ENCODE peak calls at places on chromosomes 16 and 17, in seven cellular contexts. One of them, this sample, is unnamed.

GRCh38 chr16:82506734-82507133 is 120.0 kb upstream of the CDH13 start:
- DNase-seq in upper lobe of left lung: no peak
- DNase-seq in HepG2: no peak
- DNase-seq in suprapubic skin: no peak
- DNase-seq in K562: no peak
- DNase-seq in sigmoid colon: no peak
- DNase-seq in A549: no peak
- DNase-seq in this sample: no peak

GRCh38 chr17:57988301-57989010 is 402 bp upstream of the VEZF1 start:
- DNase-seq in upper lobe of left lung: no peak
- DNase-seq in A549: peak
- DNase-seq in K562: peak
- DNase-seq in HepG2: no peak
- DNase-seq in suprapubic skin: peak
- DNase-seq in sigmoid colon: peak
- DNase-seq in this sample: peak

GRCh38 chr17:75985986-75986385 is 6.9 kb downstream of the TEN1 start:
- DNase-seq in upper lobe of left lung: no peak
- DNase-seq in HepG2: no peak
- DNase-seq in A549: no peak
- DNase-seq in K562: no peak
- DNase-seq in suprapubic skin: no peak
- DNase-seq in sigmoid colon: no peak
- DNase-seq in this sample: no peak

GRCh38 chr16:72902276-72902675 is 145.7 kb downstream of the ZFHX3 start:
- DNase-seq in A549: no peak
- DNase-seq in HepG2: no peak
- DNase-seq in sigmoid colon: no peak
- DNase-seq in suprapubic skin: no peak
- DNase-seq in K562: no peak
- DNase-seq in upper lobe of left lung: no peak
- DNase-seq in this sample: no peak

GRCh38 chr17:58136669-58137279 is 11.4 kb upstream of the OR4D1 start:
- DNase-seq in sigmoid colon: no peak
- DNase-seq in A549: peak
- DNase-seq in upper lobe of left lung: no peak
- DNase-seq in suprapubic skin: no peak
- DNase-seq in K562: peak
- DNase-seq in HepG2: peak
- DNase-seq in this sample: no peak

GRCh38 chr17:7988750-7989178 is 13.7 kb upstream of the GUCY2D start:
- DNase-seq in suprapubic skin: no peak
- DNase-seq in A549: peak
- DNase-seq in upper lobe of left lung: no peak
- DNase-seq in sigmoid colon: peak
- DNase-seq in HepG2: peak
- DNase-seq in K562: peak
- DNase-seq in this sample: peak

GRCh38 chr16:4098496-4098895 is 17.7 kb downstream of the ADCY9 start:
- DNase-seq in K562: no peak
- DNase-seq in HepG2: no peak
- DNase-seq in sigmoid colon: no peak
- DNase-seq in upper lobe of left lung: no peak
- DNase-seq in A549: peak
- DNase-seq in suprapubic skin: peak
- DNase-seq in this sample: no peak

GRCh38 chr17:76831316-76831715 is 36.9 kb upstream of the MGAT5B start:
- DNase-seq in sigmoid colon: no peak
- DNase-seq in K562: no peak
- DNase-seq in A549: no peak
- DNase-seq in suprapubic skin: no peak
- DNase-seq in HepG2: no peak
- DNase-seq in upper lobe of left lung: no peak
- DNase-seq in this sample: no peak

GRCh38 chr16:11032922-11033291 is 88.5 kb downstream of the CLEC16A start:
- DNase-seq in suprapubic skin: peak
- DNase-seq in K562: peak
- DNase-seq in HepG2: no peak
- DNase-seq in upper lobe of left lung: no peak
- DNase-seq in sigmoid colon: peak
- DNase-seq in A549: no peak
- DNase-seq in this sample: peak

GRCh38 chr17:17043668-17044226 is 1.5 kb downstream of the MPRIP start:
- DNase-seq in K562: peak
- DNase-seq in HepG2: no peak
- DNase-seq in A549: peak
- DNase-seq in suprapubic skin: no peak
- DNase-seq in sigmoid colon: no peak
- DNase-seq in upper lobe of left lung: no peak
- DNase-seq in this sample: no peak

GRCh38 chr17:15321556-15322250 is 19.7 kb downstream of the TEKT3 start:
- DNase-seq in sigmoid colon: no peak
- DNase-seq in HepG2: no peak
- DNase-seq in K562: no peak
- DNase-seq in upper lobe of left lung: no peak
- DNase-seq in A549: no peak
- DNase-seq in suprapubic skin: no peak
- DNase-seq in this sample: no peak

GRCh38 chr17:44093231-44093900 is 22.8 kb downstream of the G6PC3 start:
- DNase-seq in suprapubic skin: no peak
- DNase-seq in sigmoid colon: no peak
- DNase-seq in upper lobe of left lung: peak
- DNase-seq in K562: no peak
- DNase-seq in A549: no peak
- DNase-seq in HepG2: no peak
- DNase-seq in this sample: no peak

GRCh38 chr17:44097110-44097810 is 26.2 kb downstream of the HDAC5 start:
- DNase-seq in HepG2: peak
- DNase-seq in K562: peak
- DNase-seq in sigmoid colon: no peak
- DNase-seq in suprapubic skin: no peak
- DNase-seq in A549: peak
- DNase-seq in upper lobe of left lung: no peak
- DNase-seq in this sample: no peak

GRCh38 chr17:44094701-44095387 is 24.3 kb downstream of the G6PC3 start:
- DNase-seq in K562: no peak
- DNase-seq in suprapubic skin: no peak
- DNase-seq in A549: no peak
- DNase-seq in upper lobe of left lung: no peak
- DNase-seq in HepG2: no peak
- DNase-seq in sigmoid colon: no peak
- DNase-seq in this sample: no peak

GRCh38 chr17:44095388-44095646 is 24.8 kb downstream of the G6PC3 start:
- DNase-seq in suprapubic skin: no peak
- DNase-seq in A549: no peak
- DNase-seq in upper lobe of left lung: no peak
- DNase-seq in K562: no peak
- DNase-seq in HepG2: no peak
- DNase-seq in sigmoid colon: no peak
- DNase-seq in this sample: no peak

DNA sequence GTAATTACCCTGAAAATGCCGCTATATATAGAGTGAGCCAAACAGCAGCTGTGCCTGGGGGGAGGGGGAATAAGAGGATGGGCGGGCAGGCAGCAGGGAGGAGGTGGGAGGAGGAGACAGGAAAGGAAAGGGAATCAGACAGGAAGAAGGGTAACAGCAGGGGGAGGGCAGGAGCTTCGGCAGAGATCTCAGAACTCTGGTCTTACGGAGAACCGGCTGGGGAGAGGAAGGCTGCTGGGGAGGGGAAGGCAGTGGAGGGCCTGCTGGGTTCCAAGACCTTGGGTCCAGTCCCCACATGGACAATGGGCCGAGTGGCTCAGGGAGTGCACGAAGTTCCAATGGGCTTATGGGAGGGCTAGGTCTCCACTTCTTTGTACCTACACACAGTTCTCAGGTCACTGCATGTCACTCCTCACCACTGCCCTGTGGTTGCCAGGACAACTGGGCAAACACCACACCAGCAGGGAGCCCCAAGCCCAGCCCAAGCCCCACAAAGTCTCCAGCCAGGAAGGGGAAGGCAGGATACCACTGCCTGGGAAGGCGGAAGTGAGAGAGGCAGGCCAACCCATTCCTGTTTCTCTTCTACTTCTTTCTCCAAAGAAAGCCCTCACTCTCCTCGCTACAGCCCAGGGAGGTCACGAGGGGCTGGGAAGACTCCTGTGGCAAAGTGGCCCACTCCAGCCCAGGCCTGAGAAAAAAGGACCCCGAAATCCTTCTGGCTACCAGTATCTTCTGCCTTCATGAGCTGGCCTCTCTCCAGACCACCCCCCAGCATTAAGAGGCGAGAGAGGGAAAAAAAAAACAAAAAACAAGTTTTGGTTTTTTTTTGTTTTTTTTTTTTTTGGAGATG is 25.3 kb downstream of the G6PC3 start:
- DNase-seq in suprapubic skin: no peak
- DNase-seq in sigmoid colon: peak
- DNase-seq in HepG2: peak
- DNase-seq in K562: peak
- DNase-seq in upper lobe of left lung: no peak
- DNase-seq in A549: peak
- DNase-seq in this sample: no peak
- TF ChIP-seq EP300 in suprapubic skin: no peak
- TF ChIP-seq EP300 in sigmoid colon: no peak
- TF ChIP-seq EP300 in HepG2: no peak
- TF ChIP-seq EP300 in K562: peak
- TF ChIP-seq EP300 in upper lobe of left lung: no peak
- TF ChIP-seq EP300 in A549: no peak
- TF ChIP-seq EP300 in this sample: no peak

GRCh38 chr17:48351916-48352332 is 78.1 kb downstream of the SKAP1 start:
- DNase-seq in suprapubic skin: no peak
- DNase-seq in sigmoid colon: no peak
- DNase-seq in upper lobe of left lung: no peak
- DNase-seq in HepG2: peak
- DNase-seq in K562: peak
- DNase-seq in A549: peak
- DNase-seq in this sample: no peak
- TF ChIP-seq EP300 in suprapubic skin: no peak
- TF ChIP-seq EP300 in sigmoid colon: no peak
- TF ChIP-seq EP300 in upper lobe of left lung: no peak
- TF ChIP-seq EP300 in HepG2: no peak
- TF ChIP-seq EP300 in K562: no peak
- TF ChIP-seq EP300 in A549: no peak
- TF ChIP-seq EP300 in this sample: no peak

GRCh38 chr17:11550431-11550830 is 47.8 kb upstream of the DNAH9 start:
- DNase-seq in upper lobe of left lung: no peak
- DNase-seq in HepG2: no peak
- DNase-seq in K562: no peak
- DNase-seq in sigmoid colon: no peak
- DNase-seq in A549: no peak
- DNase-seq in suprapubic skin: no peak
- DNase-seq in this sample: no peak
- TF ChIP-seq EP300 in upper lobe of left lung: no peak
- TF ChIP-seq EP300 in HepG2: no peak
- TF ChIP-seq EP300 in K562: no peak
- TF ChIP-seq EP300 in sigmoid colon: no peak
- TF ChIP-seq EP300 in A549: no peak
- TF ChIP-seq EP300 in suprapubic skin: no peak
- TF ChIP-seq EP300 in this sample: no peak

GRCh38 chr17:66507103-66507923 is 204.9 kb downstream of the PRKCA start:
- DNase-seq in HepG2: peak
- DNase-seq in sigmoid colon: peak
- DNase-seq in A549: peak
- DNase-seq in K562: peak
- DNase-seq in suprapubic skin: no peak
- DNase-seq in upper lobe of left lung: no peak
- DNase-seq in this sample: no peak

GRCh38 chr17:66509913-66510312 is 207.5 kb downstream of the PRKCA start:
- DNase-seq in sigmoid colon: no peak
- DNase-seq in K562: no peak
- DNase-seq in A549: no peak
- DNase-seq in HepG2: no peak
- DNase-seq in suprapubic skin: no peak
- DNase-seq in upper lobe of left lung: no peak
- DNase-seq in this sample: no peak

GRCh38 chr17:66507982-66508760 is 205.8 kb downstream of the PRKCA start:
- DNase-seq in sigmoid colon: no peak
- DNase-seq in K562: peak
- DNase-seq in HepG2: no peak
- DNase-seq in suprapubic skin: no peak
- DNase-seq in upper lobe of left lung: no peak
- DNase-seq in A549: peak
- DNase-seq in this sample: no peak

GRCh38 chr17:66508896-66509843 is 206.8 kb downstream of the PRKCA start:
- DNase-seq in upper lobe of left lung: no peak
- DNase-seq in A549: peak
- DNase-seq in suprapubic skin: no peak
- DNase-seq in sigmoid colon: peak
- DNase-seq in HepG2: no peak
- DNase-seq in K562: peak
- DNase-seq in this sample: no peak

DNA sequence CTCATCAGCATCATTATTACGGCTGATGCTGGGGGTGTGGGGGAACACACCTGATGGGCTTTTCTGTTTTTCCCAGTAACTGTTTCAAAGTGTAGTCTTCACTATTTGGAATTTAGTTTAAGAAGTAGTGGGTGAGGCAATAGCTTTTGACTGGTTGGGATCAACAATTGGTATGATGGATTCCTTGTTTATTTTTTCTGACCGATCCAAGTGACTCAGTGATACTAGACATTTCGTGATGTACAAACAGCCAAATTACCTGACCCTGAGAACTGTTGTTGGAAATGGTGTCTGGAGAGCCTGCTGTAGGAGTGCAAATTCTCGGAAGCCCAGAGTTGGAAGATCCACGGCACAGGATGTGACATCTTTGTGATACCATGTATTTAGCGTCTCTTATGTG is 204.2 kb downstream of the PRKCA start:
- DNase-seq in suprapubic skin: no peak
- DNase-seq in upper lobe of left lung: no peak
- DNase-seq in sigmoid colon: no peak
- DNase-seq in K562: no peak
- DNase-seq in HepG2: no peak
- DNase-seq in A549: no peak
- DNase-seq in this sample: no peak
- TF ChIP-seq EP300 in suprapubic skin: no peak
- TF ChIP-seq EP300 in upper lobe of left lung: no peak
- TF ChIP-seq EP300 in sigmoid colon: no peak
- TF ChIP-seq EP300 in K562: no peak
- TF ChIP-seq EP300 in HepG2: no peak
- TF ChIP-seq EP300 in A549: no peak
- TF ChIP-seq EP300 in this sample: no peak

DNA sequence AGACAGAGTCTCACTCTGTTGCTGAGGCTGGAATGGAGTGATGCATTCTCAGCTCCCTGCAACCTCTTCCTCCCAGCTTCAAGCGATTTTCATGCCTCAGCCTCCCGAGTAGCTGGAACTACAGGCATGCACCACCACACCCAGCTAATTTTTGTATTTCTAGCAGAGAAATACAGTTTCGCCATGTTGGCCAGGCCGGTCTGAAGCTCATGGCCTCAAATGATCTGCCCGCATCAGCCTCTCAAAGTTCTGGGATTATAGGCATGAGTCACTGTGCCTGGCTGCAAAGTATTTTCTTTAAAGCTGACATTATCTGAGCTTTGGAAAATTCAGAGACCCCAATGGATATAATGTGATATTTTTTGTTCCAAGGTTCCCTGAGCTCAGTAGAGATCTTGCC is 31.1 kb upstream of the SLC6A2 start:
- DNase-seq in K562: no peak
- DNase-seq in upper lobe of left lung: no peak
- DNase-seq in A549: no peak
- DNase-seq in suprapubic skin: no peak
- DNase-seq in HepG2: no peak
- DNase-seq in sigmoid colon: no peak
- DNase-seq in this sample: no peak
- TF ChIP-seq EP300 in K562: no peak
- TF ChIP-seq EP300 in upper lobe of left lung: no peak
- TF ChIP-seq EP300 in A549: no peak
- TF ChIP-seq EP300 in suprapubic skin: no peak
- TF ChIP-seq EP300 in HepG2: no peak
- TF ChIP-seq EP300 in sigmoid colon: no peak
- TF ChIP-seq EP300 in this sample: no peak

GRCh38 chr16:23893976-23894375 is 58.2 kb downstream of the PRKCB start:
- DNase-seq in A549: no peak
- DNase-seq in HepG2: no peak
- DNase-seq in K562: no peak
- DNase-seq in suprapubic skin: no peak
- DNase-seq in upper lobe of left lung: no peak
- DNase-seq in sigmoid colon: no peak
- DNase-seq in this sample: no peak
- TF ChIP-seq EP300 in A549: no peak
- TF ChIP-seq EP300 in HepG2: no peak
- TF ChIP-seq EP300 in K562: no peak
- TF ChIP-seq EP300 in suprapubic skin: no peak
- TF ChIP-seq EP300 in upper lobe of left lung: no peak
- TF ChIP-seq EP300 in sigmoid colon: no peak
- TF ChIP-seq EP300 in this sample: no peak